ENCODE peak calls at places on chromosomes 13 and 19, in seven cellular contexts. M is activated CD4-positive, CD25-positive, alpha-beta regulatory T cell; Y is heart left ventricle; F is upper lobe of right lung; A is AG10803; S is testis; W is neural crest cell. O is an unnamed sample.

GRCh38 chr19:37926711-37927110 is 19.7 kb downstream of the SIPA1L3 start:
- DNase-seq in M (no peak), Y (no peak), F (no peak), A (no peak), S (no peak), W (no peak), O (no peak)

GRCh38 chr19:41311072-41311471 is 1.1 kb downstream of the CCDC97 start:
- DNase-seq in M (no peak), Y (no peak), F (no peak), A (no peak), S (no peak), W (no peak), O (no peak)

GRCh38 chr13:36130168-36130541 is 1.0 kb downstream of the DCLK1 start:
- DNase-seq in M (no peak), Y (no peak), F (no peak), A (no peak), S (no peak), W (no peak), O (no peak)

GRCh38 chr13:26560456-26560855 is 3.0 kb downstream of the WASF3 start:
- DNase-seq in M (no peak), Y (no peak), F (no peak), A (no peak), S (no peak), W (no peak), O (no peak)

GRCh38 chr13:41825691-41826090 is 135.2 kb downstream of the VWA8 start:
- DNase-seq in M (no peak), Y (no peak), F (no peak), A (no peak), S (no peak), W (no peak), O (no peak)

GRCh38 chr13:97387487-97388353 is 46.2 kb upstream of the RAP2A start:
- DNase-seq in M (no peak), Y (no peak), F (no peak), A (no peak), S (no peak), W (no peak), O (no peak)

GRCh38 chr13:66805657-66806056 is 424.5 kb downstream of the PCDH9 start:
- DNase-seq in M (no peak), Y (no peak), F (no peak), A (no peak), S (peak), W (no peak), O (no peak)

GRCh38 chr13:58097831-58098230 is 466.3 kb downstream of the PCDH17 start:
- DNase-seq in M (no peak), Y (no peak), F (no peak), A (no peak), S (no peak), W (no peak), O (no peak)

GRCh38 chr13:98495627-98496238 is 81.2 kb downstream of the STK24 start:
- DNase-seq in M (no peak), Y (no peak), F (no peak), A (peak), S (no peak), W (no peak), O (peak)

GRCh38 chr19:45321848-45322247 is 827 bp downstream of the CKM start:
- DNase-seq in M (no peak), Y (peak), F (no peak), A (no peak), S (no peak), W (no peak), O (no peak)

GRCh38 chr19:50377517-50377916 is 1.3 kb downstream of the NR1H2 start:
- DNase-seq in M (no peak), Y (peak), F (no peak), A (no peak), S (no peak), W (no peak), O (no peak)

GRCh38 chr13:43785681-43786471 is 896 bp downstream of the ENOX1 start:
- DNase-seq in M (no peak), Y (peak), F (peak), A (peak), S (peak), W (peak), O (no peak)

GRCh38 chr19:35357867-35358573 is at the start of gene FFAR3:
- DNase-seq in M (no peak), Y (peak), F (peak), A (peak), S (peak), W (no peak), O (no peak)

GRCh38 chr19:35446194-35446593 is 1.9 kb upstream of the FFAR2 start:
- DNase-seq in M (no peak), Y (no peak), F (no peak), A (no peak), S (no peak), W (no peak), O (no peak)

O was measured in COLO829.